ENCODE peak calls at places on chromosomes 5 and 9, in seven cellular contexts. One of them, this sample, is unnamed.
A peak's percentile ranks its signal among the peaks of the same experiment; 100 is the strongest.

GRCh38 chr5:16741007-16741406 is 124.2 kb upstream of the RETREG1 start:
- DNase-seq in NCI-H510A treated with DMSO at 0.1 percent for 48 hours: no peak
- DNase-seq in T47D: no peak
- DNase-seq in activated CD8-positive, alpha-beta memory T cell treated with anti-CD3 and anti-CD28 coated beads for 24 hours: no peak
- DNase-seq in endothelial cell: no peak
- DNase-seq in epithelial cell of esophagus: peak; percentile 91
- DNase-seq in nephron progenitor cell: no peak
- DNase-seq in this sample: no peak

GRCh38 chr5:123752576-123752975 is 240.6 kb downstream of the CSNK1G3 start:
- DNase-seq in NCI-H510A treated with DMSO at 0.1 percent for 48 hours: no peak
- DNase-seq in T47D: no peak
- DNase-seq in nephron progenitor cell: no peak
- DNase-seq in endothelial cell: no peak
- DNase-seq in activated CD8-positive, alpha-beta memory T cell treated with anti-CD3 and anti-CD28 coated beads for 24 hours: no peak
- DNase-seq in epithelial cell of esophagus: peak; percentile 83
- DNase-seq in this sample: no peak

GRCh38 chr5:177446184-177447065 is at the start of gene PRR7:
- DNase-seq in epithelial cell of esophagus: peak; percentile 67
- DNase-seq in nephron progenitor cell: peak; percentile 75
- DNase-seq in NCI-H510A treated with DMSO at 0.1 percent for 48 hours: peak; percentile 40
- DNase-seq in activated CD8-positive, alpha-beta memory T cell treated with anti-CD3 and anti-CD28 coated beads for 24 hours: peak; percentile 90
- DNase-seq in endothelial cell: peak; percentile 47
- DNase-seq in T47D: peak; percentile 82
- DNase-seq in this sample: no peak

GRCh38 chr9:130490981-130491380 is 46.2 kb downstream of the ASS1 start:
- DNase-seq in activated CD8-positive, alpha-beta memory T cell treated with anti-CD3 and anti-CD28 coated beads for 24 hours: no peak
- DNase-seq in epithelial cell of esophagus: no peak
- DNase-seq in endothelial cell: no peak
- DNase-seq in T47D: no peak
- DNase-seq in NCI-H510A treated with DMSO at 0.1 percent for 48 hours: no peak
- DNase-seq in nephron progenitor cell: no peak
- DNase-seq in this sample: no peak

GRCh38 chr9:80995759-80996158 is 693.6 kb downstream of the TLE1 start:
- DNase-seq in activated CD8-positive, alpha-beta memory T cell treated with anti-CD3 and anti-CD28 coated beads for 24 hours: no peak
- DNase-seq in endothelial cell: no peak
- DNase-seq in NCI-H510A treated with DMSO at 0.1 percent for 48 hours: no peak
- DNase-seq in nephron progenitor cell: no peak
- DNase-seq in T47D: peak; percentile 7
- DNase-seq in epithelial cell of esophagus: peak; percentile 59
- DNase-seq in this sample: no peak

GRCh38 chr9:95757026-95757425 is 118.5 kb upstream of the ERCC6L2 start:
- DNase-seq in endothelial cell: no peak
- DNase-seq in nephron progenitor cell: no peak
- DNase-seq in epithelial cell of esophagus: peak; percentile 56
- DNase-seq in T47D: peak; percentile 27
- DNase-seq in activated CD8-positive, alpha-beta memory T cell treated with anti-CD3 and anti-CD28 coated beads for 24 hours: no peak
- DNase-seq in NCI-H510A treated with DMSO at 0.1 percent for 48 hours: no peak
- DNase-seq in this sample: no peak

GRCh38 chr9:114098021-114098659 is 952 bp downstream of the KIF12 start:
- DNase-seq in NCI-H510A treated with DMSO at 0.1 percent for 48 hours: no peak
- DNase-seq in activated CD8-positive, alpha-beta memory T cell treated with anti-CD3 and anti-CD28 coated beads for 24 hours: no peak
- DNase-seq in endothelial cell: peak; percentile 24
- DNase-seq in epithelial cell of esophagus: peak; percentile 61
- DNase-seq in nephron progenitor cell: peak; percentile 73
- DNase-seq in T47D: peak; percentile 84
- DNase-seq in this sample: no peak

GRCh38 chr5:329106-329757 is 7.7 kb downstream of the AHRR start:
- DNase-seq in epithelial cell of esophagus: peak; percentile 23
- DNase-seq in endothelial cell: no peak
- DNase-seq in nephron progenitor cell: no peak
- DNase-seq in NCI-H510A treated with DMSO at 0.1 percent for 48 hours: no peak
- DNase-seq in activated CD8-positive, alpha-beta memory T cell treated with anti-CD3 and anti-CD28 coated beads for 24 hours: no peak
- DNase-seq in T47D: no peak
- DNase-seq in this sample: no peak

GRCh38 chr5:177338251-177339106 is 13.0 kb downstream of the LMAN2 start:
- DNase-seq in endothelial cell: no peak
- DNase-seq in activated CD8-positive, alpha-beta memory T cell treated with anti-CD3 and anti-CD28 coated beads for 24 hours: no peak
- DNase-seq in epithelial cell of esophagus: no peak
- DNase-seq in nephron progenitor cell: no peak
- DNase-seq in NCI-H510A treated with DMSO at 0.1 percent for 48 hours: no peak
- DNase-seq in T47D: no peak
- DNase-seq in this sample: no peak

GRCh38 chr9:80492221-80492620 is 920.5 kb downstream of the TLE4 start:
- DNase-seq in nephron progenitor cell: no peak
- DNase-seq in T47D: no peak
- DNase-seq in activated CD8-positive, alpha-beta memory T cell treated with anti-CD3 and anti-CD28 coated beads for 24 hours: no peak
- DNase-seq in epithelial cell of esophagus: peak; percentile 12
- DNase-seq in endothelial cell: no peak
- DNase-seq in NCI-H510A treated with DMSO at 0.1 percent for 48 hours: peak; percentile 6
- DNase-seq in this sample: no peak

GRCh38 chr5:145483211-145483610 is 351.9 kb downstream of the PRELID2 start:
- DNase-seq in nephron progenitor cell: no peak
- DNase-seq in T47D: no peak
- DNase-seq in endothelial cell: no peak
- DNase-seq in activated CD8-positive, alpha-beta memory T cell treated with anti-CD3 and anti-CD28 coated beads for 24 hours: no peak
- DNase-seq in epithelial cell of esophagus: peak; percentile 91
- DNase-seq in NCI-H510A treated with DMSO at 0.1 percent for 48 hours: no peak
- DNase-seq in this sample: no peak